ENCODE peak calls at places on chromosomes 4 and X, in ten cellular contexts. O is activated CD4-positive, alpha-beta T cell treated with anti-CD3 and anti-CD28 coated beads, Interleukin-2, amount 10 ng/mL, durations not matched to agents 7 days and 5 days; A is brain microvascular endothelial cell; Z is endothelial cell of umbilical vein; M is midbrain; P is occipital lobe; U is NAMALWA; E is H9; J is AG08395; N is natural killer cell. Y is an unnamed sample.

GRCh38 chrX:2870650-2871049 is 41.9 kb downstream of the GYG2 start:
- DNase-seq in O (no peak), A (no peak), Z (no peak), M (no peak), P (no peak), U (no peak), E (no peak), J (no peak), N (no peak), Y (no peak)

GRCh38 chr4:38831653-38832052 is 25.0 kb downstream of the TLR6 start:
- DNase-seq in O (no peak), A (peak), Z (no peak), M (no peak), P (no peak), U (no peak), E (no peak), J (no peak), N (no peak), Y (no peak)

GRCh38 chr4:111792592-111792991 is 352.7 kb upstream of the FAM241A start:
- DNase-seq in O (no peak), A (no peak), Z (no peak), M (no peak), P (no peak), U (no peak), E (no peak), J (no peak), N (no peak), Y (no peak)

GRCh38 chrX:38086451-38087215 is 80.3 kb downstream of the SYTL5 start:
- DNase-seq in O (no peak), A (no peak), Z (no peak), M (no peak), P (no peak), U (no peak), E (no peak), J (no peak), N (no peak), Y (no peak)

GRCh38 chrX:17022205-17022604 is 75.7 kb downstream of the REPS2 start:
- DNase-seq in O (no peak), A (peak), Z (no peak), M (no peak), P (peak), U (no peak), E (no peak), J (peak), N (no peak), Y (no peak)

GRCh38 chrX:138925330-138925729 is 213.8 kb upstream of the FGF13 start:
- DNase-seq in O (no peak), A (no peak), Z (no peak), M (no peak), P (no peak), U (no peak), E (no peak), J (peak), N (no peak), Y (peak)

GRCh38 chr4:123298798-123299197 is 97.8 kb upstream of the SPRY1 start:
- DNase-seq in O (no peak), A (no peak), Z (no peak), M (no peak), P (no peak), U (no peak), E (no peak), J (no peak), N (no peak), Y (no peak)

GRCh38 chrX:39857780-39858179 is 240.0 kb downstream of the BCOR start:
- DNase-seq in O (no peak), A (no peak), Z (no peak), M (no peak), P (no peak), U (no peak), E (no peak), J (no peak), N (peak), Y (no peak)

GRCh38 chrX:77788050-77788449 is 2.0 kb upstream of the ATRX start:
- DNase-seq in O (peak), A (no peak), Z (peak), M (peak), P (no peak), U (peak), E (no peak), J (peak), N (no peak), Y (no peak)

GRCh38 chr4:81648576-81649272 is 177.0 kb upstream of the RASGEF1B start:
- DNase-seq in O (peak), A (no peak), Z (no peak), M (no peak), P (no peak), U (peak), E (no peak), J (no peak), N (no peak), Y (no peak)

GRCh38 chr4:144820115-144820514 is 174.2 kb downstream of the HHIP start:
- DNase-seq in O (no peak), A (peak), Z (no peak), M (no peak), P (no peak), U (no peak), E (no peak), J (no peak), N (no peak), Y (peak)

GRCh38 chrX:123807825-123808416 is 51.9 kb upstream of the XIAP start:
- DNase-seq in O (no peak), A (no peak), Z (no peak), M (no peak), P (no peak), U (no peak), E (no peak), J (no peak), N (no peak), Y (no peak)

GRCh38 chr4:2261110-2261852 is 628 bp downstream of the MXD4 start:
- DNase-seq in O (peak), A (no peak), Z (peak), M (peak), P (no peak), U (peak), E (no peak), J (peak), N (peak), Y (no peak)

GRCh38 chr4:77615153-77615552 is 9.5 kb downstream of the CXCL13 start:
- DNase-seq in O (no peak), A (no peak), Z (no peak), M (no peak), P (no peak), U (no peak), E (no peak), J (no peak), N (no peak), Y (no peak)

Y was measured in HS-5.